ENCODE peak calls at places on chromosome 6, in four cellular contexts. M is GM06990, D is mammary epithelial cell, X is HCT116. Q is an unnamed sample.

GRCh38 chr6:74018825-74019224 is 322.8 kb downstream of the CD109 start:
- DNase-seq in M (no peak), D (no peak), X (no peak), Q (no peak)

GRCh38 chr6:82955841-82956240 is 109.8 kb downstream of the UBE3D start:
- DNase-seq in M (no peak), D (peak; percentile 60), X (no peak), Q (no peak)

GRCh38 chr6:21190701-21191588 is 402.6 kb upstream of the SOX4 start:
- DNase-seq in M (no peak), D (no peak), X (no peak), Q (no peak)

GRCh38 chr6:166542580-166542912 is 43.9 kb downstream of the RAMACL start:
- DNase-seq in M (no peak), D (no peak), X (no peak), Q (no peak)

GRCh38 chr6:31621991-31622390 is 1.5 kb downstream of the PRRC2A start:
- DNase-seq in M (no peak), D (peak; percentile 12), X (no peak), Q (no peak)

GRCh38 chr6:113858067-113858604 is 991 bp downstream of the MARCKS start:
- DNase-seq in M (peak; percentile 55), D (peak; percentile 58), X (no peak), Q (peak; percentile 50)

GRCh38 chr6:136920216-136920857 is 1.8 kb upstream of the SLC35D3 start:
- DNase-seq in M (no peak), D (no peak), X (no peak), Q (peak; percentile 22)

GRCh38 chr6:95266537-95267258 is 310.6 kb upstream of the MANEA start:
- DNase-seq in M (no peak), D (peak; percentile 5), X (no peak), Q (no peak)

GRCh38 chr6:158026054-158026900 is 44.6 kb downstream of the SYNJ2 start:
- DNase-seq in M (peak; percentile 80), D (peak; percentile 75), X (no peak), Q (peak; percentile 73)

GRCh38 chr6:151389640-151390275 is 1.6 kb downstream of the ZBTB2 start:
- DNase-seq in M (no peak), D (peak; percentile 78), X (no peak), Q (peak; percentile 21)

GRCh38 chr6:134381926-134382325 is 64.0 kb upstream of the SGK1 start:
- DNase-seq in M (no peak), D (no peak), X (no peak), Q (no peak)

GRCh38 chr6:153947817-153948447 is 91.1 kb upstream of the OPRM1 start:
- DNase-seq in M (no peak), D (peak; percentile 14), X (peak; percentile 21), Q (peak; percentile 5)

GRCh38 chr6:128655978-128656498 is 135.6 kb upstream of the PTPRK start:
- DNase-seq in M (peak; percentile 65), D (peak; percentile 92), X (peak; percentile 85), Q (peak; percentile 14)

DNA sequence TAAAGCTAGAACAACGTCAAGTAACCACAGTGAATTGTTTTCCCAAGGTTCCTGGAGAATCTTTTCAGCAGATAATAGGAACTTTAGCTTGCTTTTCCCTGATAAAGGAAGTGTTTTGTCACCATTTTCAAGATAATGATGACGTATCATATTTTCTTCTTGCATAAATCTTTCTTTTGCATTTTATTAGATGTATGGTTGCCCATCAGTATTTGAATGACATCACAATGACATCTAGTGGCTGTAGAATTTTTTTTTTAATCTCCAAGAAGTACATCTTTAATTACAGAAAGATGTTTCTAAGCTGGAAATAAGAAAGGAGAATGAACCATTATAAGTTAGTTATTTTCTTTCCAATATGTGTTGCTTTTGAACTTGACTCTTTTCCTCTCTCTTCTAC is 83.0 kb downstream of the CENPW start:
- DNase-seq in M (no peak), D (no peak), X (no peak), Q (no peak)
- TF ChIP-seq CTCF in M (no peak), D (no peak), X (no peak), Q (no peak)

GRCh38 chr6:37623666-37624065 is 74.0 kb downstream of the MDGA1 start:
- DNase-seq in M (no peak), D (peak; percentile 59), X (no peak), Q (no peak)

GRCh38 chr6:37617073-37617472 is 80.6 kb downstream of the MDGA1 start:
- DNase-seq in M (no peak), D (no peak), X (no peak), Q (no peak)

GRCh38 chr6:37622639-37623038 is 75.0 kb downstream of the MDGA1 start:
- DNase-seq in M (no peak), D (no peak), X (no peak), Q (peak; percentile 52)

GRCh38 chr6:37618916-37619605 is 78.6 kb downstream of the MDGA1 start:
- DNase-seq in M (no peak), D (no peak), X (no peak), Q (no peak)

GRCh38 chr6:37620519-37620918 is 77.2 kb downstream of the MDGA1 start:
- DNase-seq in M (no peak), D (no peak), X (no peak), Q (no peak)
- TF ChIP-seq CTCF in M (no peak), D (no peak), X (no peak), Q (no peak)

GRCh38 chr6:87237804-87238203 is 82.4 kb downstream of the ZNF292 start:
- DNase-seq in M (peak; percentile 26), D (no peak), X (peak; percentile 18), Q (peak; percentile 40)
- TF ChIP-seq CTCF in M (peak; percentile 40), D (peak; percentile 72), X (peak; percentile 64), Q (peak; percentile 18)

GRCh38 chr6:109290143-109290931 is 91.9 kb downstream of the CD164 start:
- DNase-seq in M (no peak), D (no peak), X (no peak), Q (no peak)
- TF ChIP-seq CTCF in M (no peak), D (no peak), X (no peak), Q (no peak)

DNA sequence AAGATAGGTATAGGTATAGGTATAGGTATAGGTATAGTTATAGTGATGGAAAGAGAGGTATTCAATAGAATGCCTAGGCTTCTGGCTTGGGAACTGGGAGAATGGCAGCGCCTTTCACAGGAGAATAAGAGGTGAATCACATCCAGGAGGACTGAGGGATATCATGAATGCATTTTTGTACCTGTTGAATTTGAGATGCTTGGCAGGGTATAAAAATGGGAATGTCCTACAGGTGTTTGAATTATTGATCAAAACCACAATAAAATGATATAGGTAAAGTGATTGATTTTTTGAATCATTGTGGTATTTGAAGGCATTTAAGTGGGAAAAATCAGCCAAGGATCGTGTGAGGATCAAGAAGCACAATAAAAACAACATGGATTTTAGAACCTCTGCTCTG is 119.2 kb upstream of the ARG1 start:
- DNase-seq in M (no peak), D (no peak), X (no peak), Q (no peak)
- TF ChIP-seq CTCF in M (no peak), D (no peak), X (no peak), Q (no peak)

DNA sequence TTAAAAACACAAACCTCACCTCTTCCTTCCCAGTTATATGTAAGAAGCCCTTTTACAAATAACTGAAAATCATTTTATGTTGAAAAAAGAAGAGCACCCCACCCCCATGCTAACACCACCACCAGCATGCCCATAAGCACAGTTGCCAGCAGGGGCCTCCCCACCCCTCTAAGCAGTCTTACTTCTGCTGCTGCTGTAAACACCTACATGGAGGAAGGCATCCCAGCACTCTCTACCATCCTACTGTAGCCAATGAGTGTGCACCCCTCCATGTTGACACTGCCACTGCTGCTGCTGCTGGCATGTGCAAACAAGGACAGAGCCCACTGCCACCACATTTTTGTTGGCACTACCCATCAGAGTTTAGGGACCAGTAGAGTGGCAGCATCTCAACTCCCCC is 49.6 kb upstream of the PHIP start:
- DNase-seq in M (no peak), D (no peak), X (no peak), Q (no peak)
- TF ChIP-seq CTCF in M (no peak), D (no peak), X (peak; percentile 23), Q (no peak)

GRCh38 chr6:111802720-111803119 is 70.5 kb downstream of the FYN start:
- DNase-seq in M (no peak), D (no peak), X (no peak), Q (no peak)

GRCh38 chr6:111798281-111798725 is 74.9 kb downstream of the FYN start:
- DNase-seq in M (no peak), D (no peak), X (no peak), Q (no peak)

GRCh38 chr6:111800821-111801220 is 72.4 kb downstream of the FYN start:
- DNase-seq in M (no peak), D (no peak), X (no peak), Q (no peak)

GRCh38 chr6:111800468-111800760 is 72.8 kb downstream of the FYN start:
- DNase-seq in M (no peak), D (no peak), X (no peak), Q (no peak)

DNA sequence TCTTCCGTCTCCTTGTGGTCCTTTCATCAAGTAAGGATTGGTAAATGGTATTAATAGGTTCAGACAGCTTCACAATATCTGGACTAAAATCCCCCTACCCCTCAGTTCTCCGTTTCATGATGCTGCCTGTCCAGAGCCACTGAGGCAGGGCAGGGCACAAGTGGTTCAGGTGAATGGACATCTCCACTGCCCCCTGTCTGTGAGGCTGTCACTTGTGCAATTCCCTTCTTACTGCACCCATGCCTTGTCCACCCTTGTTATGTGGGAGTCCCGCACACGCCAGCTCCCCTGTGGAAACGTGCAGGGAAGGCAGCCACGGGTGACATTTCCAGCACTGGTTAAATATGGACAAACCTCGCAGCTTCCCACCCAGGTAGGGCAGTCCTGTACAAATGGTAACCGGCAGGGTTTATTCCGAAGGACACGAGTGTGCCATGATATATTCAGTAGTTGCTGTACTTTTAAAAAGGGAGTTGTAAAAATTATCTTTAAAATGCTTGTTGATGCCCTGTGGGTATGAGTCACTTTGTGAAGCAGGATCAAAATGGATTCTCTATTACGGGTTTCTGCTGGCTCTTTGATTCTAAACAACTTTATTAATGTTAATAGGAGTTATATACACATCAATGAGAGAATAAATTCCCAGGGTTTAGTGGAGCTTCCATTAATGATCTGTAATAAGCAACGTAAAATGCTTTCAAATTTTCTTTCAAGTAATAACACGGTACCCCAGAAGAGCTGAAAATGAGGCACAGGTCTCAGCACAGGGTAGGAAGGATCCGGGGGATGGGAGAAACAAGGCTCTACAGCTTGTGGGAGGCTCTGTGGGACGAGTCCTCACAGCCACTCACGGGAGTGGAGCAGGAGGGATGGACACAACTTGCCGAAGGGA is 73.4 kb downstream of the FYN start:
- DNase-seq in M (no peak), D (no peak), X (no peak), Q (no peak)
- TF ChIP-seq CTCF in M (peak; percentile 22), D (peak; percentile 1), X (peak; percentile 38), Q (no peak)